ENCODE peak calls at places on chromosomes 13 and 19, in five cellular contexts. F, N, E, K and C are unnamed samples.

GRCh38 chr19:1837625-1838105 is 10.6 kb downstream of the REXO1 start:
- DNase-seq in F (no peak), N (peak), E (no peak), K (peak), C (no peak)

GRCh38 chr19:33815410-33816340 is 19.0 kb downstream of the KCTD15 start:
- DNase-seq in F (no peak), N (no peak), E (peak), K (no peak), C (no peak)

GRCh38 chr19:7654401-7654800 is 14.4 kb upstream of the RETN start:
- DNase-seq in F (no peak), N (no peak), E (peak), K (no peak), C (no peak)

GRCh38 chr19:45446295-45446694 is 21.5 kb upstream of the FOSB start:
- DNase-seq in F (no peak), N (no peak), E (peak), K (no peak), C (no peak)

GRCh38 chr13:99862243-99862642 is 109.3 kb downstream of the ZIC5 start:
- DNase-seq in F (no peak), N (no peak), E (no peak), K (no peak), C (no peak)

GRCh38 chr19:48596679-48597465 is 9.7 kb upstream of the SPACA4 start:
- DNase-seq in F (no peak), N (no peak), E (no peak), K (no peak), C (no peak)

GRCh38 chr19:41575998-41576397 is at the start of gene CEACAM21:
- DNase-seq in F (peak), N (peak), E (no peak), K (peak), C (no peak)

GRCh38 chr19:4575978-4576933 is 16.8 kb upstream of the SEMA6B start:
- DNase-seq in F (no peak), N (peak), E (peak), K (peak), C (no peak)

GRCh38 chr13:32901994-32902780 is 114.0 kb upstream of the KL start:
- DNase-seq in F (no peak), N (no peak), E (peak), K (no peak), C (no peak)

GRCh38 chr13:41401371-41401770 is 56.0 kb upstream of the RGCC start:
- DNase-seq in F (no peak), N (no peak), E (no peak), K (no peak), C (no peak)

GRCh38 chr13:87810920-87811344 is 139.8 kb downstream of the SLITRK5 start:
- DNase-seq in F (peak), N (peak), E (no peak), K (no peak), C (no peak)

GRCh38 chr13:33940256-33940655 is 122.3 kb downstream of the RFC3 start:
- DNase-seq in F (no peak), N (no peak), E (peak), K (no peak), C (no peak)

GRCh38 chr19:8161135-8161646 is 11.8 kb upstream of the FBN3 start:
- DNase-seq in F (no peak), N (no peak), E (peak), K (no peak), C (no peak)

GRCh38 chr13:36981156-36981743 is 17.9 kb downstream of the ALG5 start:
- DNase-seq in F (no peak), N (no peak), E (peak), K (no peak), C (no peak)

GRCh38 chr13:21079761-21080730 is 18.7 kb upstream of the LATS2 start:
- DNase-seq in F (no peak), N (no peak), E (peak), K (no peak), C (no peak)

GRCh38 chr19:47779524-47780214 is 1.2 kb downstream of the SELENOW start:
- DNase-seq in F (no peak), N (peak), E (peak), K (peak), C (peak)

GRCh38 chr13:23806874-23807522 is 82.2 kb downstream of the MIPEP start:
- DNase-seq in F (no peak), N (no peak), E (no peak), K (no peak), C (no peak)

GRCh38 chr19:53909471-53910169 is 542 bp downstream of the CACNG7 start:
- DNase-seq in F (peak), N (no peak), E (no peak), K (no peak), C (no peak)

GRCh38 chr13:24899601-24900000 is 135.6 kb downstream of the RNF17 start:
- DNase-seq in F (no peak), N (no peak), E (no peak), K (no peak), C (no peak)

GRCh38 chr19:15618321-15618720 is 3.3 kb downstream of the CYP4F8 start:
- DNase-seq in F (no peak), N (no peak), E (no peak), K (no peak), C (no peak)

GRCh38 chr19:18670313-18670712 is 13.2 kb upstream of the CRTC1 start:
- DNase-seq in F (no peak), N (no peak), E (no peak), K (no peak), C (no peak)

GRCh38 chr13:112965103-112965502 is 3.9 kb upstream of the MCF2L start:
- DNase-seq in F (peak), N (no peak), E (no peak), K (peak), C (no peak)

GRCh38 chr19:45901912-45902650 is at the start of gene MYPOP:
- DNase-seq in F (no peak), N (no peak), E (no peak), K (no peak), C (no peak)

GRCh38 chr13:52428295-52428694 is 22.1 kb downstream of the VPS36 start:
- DNase-seq in F (no peak), N (no peak), E (peak), K (no peak), C (no peak)

GRCh38 chr19:31235806-31236205 is 113.4 kb downstream of the TSHZ3 start:
- DNase-seq in F (no peak), N (no peak), E (no peak), K (no peak), C (no peak)

GRCh38 chr19:47745010-47745901 is at the start of gene NOP53:
- DNase-seq in F (peak), N (peak), E (peak), K (peak), C (peak)

GRCh38 chr19:4935449-4935848 is 26.1 kb downstream of the UHRF1 start:
- DNase-seq in F (no peak), N (no peak), E (no peak), K (no peak), C (no peak)

GRCh38 chr13:36163809-36164308 is 32.7 kb upstream of the DCLK1 start:
- DNase-seq in F (no peak), N (peak), E (peak), K (peak), C (no peak)

DNA sequence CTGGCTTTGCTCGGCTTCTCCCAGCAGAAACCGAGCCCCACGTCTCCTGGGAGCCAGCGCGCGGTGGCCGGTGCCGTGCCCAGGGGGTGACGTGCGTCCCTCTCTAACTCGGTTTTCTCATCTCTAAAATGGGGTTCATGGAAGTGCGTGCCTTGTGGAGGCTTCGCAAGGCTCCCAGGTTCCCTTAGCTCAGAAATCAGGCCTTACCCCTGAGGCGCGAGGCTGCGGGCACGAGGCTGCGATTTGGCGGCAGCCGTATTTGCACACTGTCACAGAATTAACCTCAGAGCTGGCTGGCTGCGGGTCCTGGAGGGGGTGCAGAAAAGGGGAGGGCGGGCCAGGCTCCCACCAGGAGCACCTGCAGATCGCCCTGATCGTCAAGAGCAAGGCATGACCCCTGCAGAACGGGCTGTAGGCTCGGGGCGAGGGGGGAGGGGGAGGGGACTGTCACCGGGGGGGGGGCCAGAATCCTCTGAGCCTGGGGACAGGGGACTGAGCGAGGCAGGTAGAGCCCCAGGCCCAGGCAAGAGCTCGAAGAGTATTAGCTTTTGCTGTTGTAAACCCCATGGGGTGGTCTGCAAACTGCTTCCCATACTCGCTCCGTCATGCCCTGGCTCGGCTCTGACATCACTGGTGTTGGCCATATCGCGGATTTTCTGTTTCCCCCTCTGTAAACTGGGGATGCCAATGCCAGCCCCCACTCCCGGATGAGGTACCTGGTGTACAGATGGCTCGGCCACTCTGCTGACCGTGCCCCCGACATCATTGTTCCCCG is 62.2 kb downstream of the CCNE1 start:
- DNase-seq in F (no peak), N (no peak), E (no peak), K (no peak), C (no peak)
- TF ChIP-seq CTCF in F (no peak), N (no peak), E (peak), K (peak), C (no peak)

GRCh38 chr13:90414691-90415596 is 932.5 kb upstream of the MIR17HG start:
- DNase-seq in F (no peak), N (no peak), E (peak), K (no peak), C (no peak)

GRCh38 chr13:90415902-90416301 is 931.6 kb upstream of the MIR17HG start:
- DNase-seq in F (no peak), N (no peak), E (no peak), K (no peak), C (no peak)

GRCh38 chr13:90416938-90417337 is 930.5 kb upstream of the MIR17HG start:
- DNase-seq in F (no peak), N (no peak), E (no peak), K (no peak), C (no peak)

GRCh38 chr13:90416519-90416918 is 931.0 kb upstream of the MIR17HG start:
- DNase-seq in F (no peak), N (no peak), E (peak), K (no peak), C (no peak)

GRCh38 chr13:90420683-90421082 is 926.8 kb upstream of the MIR17HG start:
- DNase-seq in F (no peak), N (no peak), E (peak), K (no peak), C (no peak)
- TF ChIP-seq CTCF in F (no peak), N (no peak), E (peak), K (no peak), C (no peak)

GRCh38 chr19:21335721-21336120 is 6.5 kb upstream of the ZNF708 start:
- DNase-seq in F (no peak), N (no peak), E (no peak), K (no peak), C (no peak)
- TF ChIP-seq CTCF in F (no peak), N (no peak), E (no peak), K (no peak), C (no peak)

DNA sequence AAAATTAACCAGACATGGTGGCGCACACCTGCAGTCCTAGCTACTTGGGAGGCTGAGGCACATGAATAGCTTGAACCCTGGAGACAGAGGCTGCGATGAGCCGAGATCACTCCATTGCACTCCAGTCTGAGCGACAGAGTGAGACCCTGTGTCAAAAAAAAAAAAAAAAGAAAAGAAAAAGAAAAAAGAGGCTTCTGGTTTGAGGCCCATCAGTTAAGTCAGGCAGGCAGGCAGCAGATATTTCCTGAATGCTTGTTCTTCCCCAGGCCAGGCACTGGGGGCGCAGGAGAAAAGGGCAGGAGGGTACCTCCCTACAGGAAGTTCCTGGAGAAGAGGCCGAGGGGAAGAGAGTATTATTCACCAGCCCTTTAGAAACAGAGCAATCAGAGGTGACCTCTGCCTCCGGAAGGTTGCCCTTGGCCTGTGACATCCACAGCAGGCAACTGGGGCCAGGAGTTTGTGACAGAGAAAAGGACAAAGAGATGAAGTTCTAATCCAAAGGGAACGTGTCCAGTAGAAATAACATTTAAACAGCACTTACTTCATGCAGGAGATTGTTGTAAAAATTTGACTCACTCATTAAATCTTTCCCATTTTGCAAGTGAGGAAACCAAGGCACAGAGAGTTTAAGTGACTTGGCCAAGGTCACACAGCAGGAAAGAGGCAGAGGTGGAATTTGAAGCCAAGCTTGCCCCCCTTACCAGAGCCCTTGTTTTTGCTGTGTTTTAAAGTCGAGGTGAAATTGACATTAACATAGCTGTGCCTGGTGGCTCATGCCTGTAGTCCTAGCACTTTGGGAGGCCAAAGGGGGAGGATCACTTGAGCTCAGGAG is 4.3 kb upstream of the RLN3 start:
- DNase-seq in F (no peak), N (peak), E (peak), K (peak), C (no peak)
- TF ChIP-seq CTCF in F (no peak), N (peak), E (peak), K (peak), C (peak)